ENCODE peak calls at places on chromosomes 12 and 14, in ten cellular contexts. V is HCEC 1CT; Y is lung microvascular endothelial cell; J is hepatocyte; L is astrocyte of the spinal cord; P is activated CD4-positive, CD25-positive, alpha-beta regulatory T cell; G is activated T-cell treated with anti-CD3 and anti-CD28 coated beads for 24 hours; W is stimulated activated CD8-positive, alpha-beta memory T cell treated with anti-CD3 and anti-CD28 coated beads, Interleukin-4, amount 100 ng/mL, for 1 hour; E is activated B cell treated with CpG ODN at 0.5 μM for 24 hours; K is endothelial cell. Q is an unnamed sample.

GRCh38 chr14:53655080-53655785 is 301.4 kb downstream of the BMP4 start:
- DNase-seq in V (no peak), Y (no peak), J (no peak), L (no peak), P (no peak), G (no peak), W (no peak), E (no peak), K (no peak), Q (no peak)

GRCh38 chr12:111578276-111578970 is 20.7 kb downstream of the ATXN2 start:
- DNase-seq in V (peak; percentile 87), Y (peak; percentile 90), J (peak; percentile 15), L (peak; percentile 76), P (no peak), G (no peak), W (no peak), E (no peak), K (no peak), Q (peak; percentile 46)

GRCh38 chr12:115500872-115501271 is 776.6 kb downstream of the MED13L start:
- DNase-seq in V (no peak), Y (no peak), J (no peak), L (no peak), P (no peak), G (no peak), W (no peak), E (no peak), K (no peak), Q (no peak)

GRCh38 chr12:106358410-106359241 is 1.1 kb downstream of the POLR3B start:
- DNase-seq in V (no peak), Y (peak; percentile 63), J (peak; percentile 73), L (no peak), P (no peak), G (no peak), W (no peak), E (no peak), K (no peak), Q (peak; percentile 86)

GRCh38 chr12:70367268-70368141 is 1.4 kb downstream of the KCNMB4 start:
- DNase-seq in V (no peak), Y (peak; percentile 3), J (no peak), L (peak; percentile 32), P (no peak), G (no peak), W (no peak), E (no peak), K (no peak), Q (peak; percentile 15)

GRCh38 chr14:24145700-24146621 is at the start of gene PSME2:
- DNase-seq in V (peak; percentile 60), Y (peak; percentile 8), J (no peak), L (no peak), P (no peak), G (no peak), W (no peak), E (no peak), K (no peak), Q (peak; percentile 11)

GRCh38 chr12:108643941-108644742 is 10.4 kb upstream of the SELPLG start:
- DNase-seq in V (no peak), Y (peak; percentile 80), J (no peak), L (peak; percentile 70), P (no peak), G (no peak), W (no peak), E (no peak), K (no peak), Q (no peak)

GRCh38 chr12:45773734-45774133 is 44.2 kb downstream of the ARID2 start:
- DNase-seq in V (no peak), Y (peak; percentile 5), J (no peak), L (no peak), P (no peak), G (no peak), W (no peak), E (no peak), K (no peak), Q (no peak)

GRCh38 chr12:51662728-51663154 is 71.7 kb downstream of the SCN8A start:
- DNase-seq in V (no peak), Y (no peak), J (peak; percentile 50), L (no peak), P (no peak), G (no peak), W (no peak), E (no peak), K (no peak), Q (no peak)

GRCh38 chr14:39382463-39382862 is 49.8 kb downstream of the FBXO33 start:
- DNase-seq in V (no peak), Y (no peak), J (no peak), L (no peak), P (no peak), G (no peak), W (no peak), E (no peak), K (no peak), Q (no peak)

GRCh38 chr12:29614926-29615325 is 117.4 kb upstream of the OVCH1 start:
- DNase-seq in V (no peak), Y (no peak), J (no peak), L (no peak), P (no peak), G (no peak), W (no peak), E (no peak), K (no peak), Q (peak; percentile 69)

GRCh38 chr14:98606041-98606640 is 665.9 kb downstream of the BCL11B start:
- DNase-seq in V (no peak), Y (no peak), J (no peak), L (no peak), P (no peak), G (no peak), W (no peak), E (no peak), K (no peak), Q (no peak)

GRCh38 chr12:75943730-75944096 is 87.9 kb downstream of the PHLDA1 start:
- DNase-seq in V (peak; percentile 37), Y (peak; percentile 28), J (no peak), L (no peak), P (no peak), G (no peak), W (no peak), E (no peak), K (no peak), Q (no peak)

Q was measured in fibroblast of the aortic adventitia.